ENCODE peak calls at places on chromosomes 11 and 22, in four cellular contexts. One of them, this sample, is unnamed.

GRCh38 chr22:19565921-19566598 is 41.9 kb upstream of the CLDN5 start:
- DNase-seq in HCT116: no peak
- DNase-seq in breast epithelium: no peak
- DNase-seq in suprapubic skin: peak
- DNase-seq in this sample: no peak

GRCh38 chr22:50248192-50249084 is 2.6 kb downstream of the HDAC10 start:
- DNase-seq in suprapubic skin: no peak
- DNase-seq in HCT116: no peak
- DNase-seq in breast epithelium: no peak
- DNase-seq in this sample: no peak

GRCh38 chr11:1665313-1665712 is 31.7 kb upstream of the KRTAP5-6 start:
- DNase-seq in suprapubic skin: no peak
- DNase-seq in breast epithelium: no peak
- DNase-seq in HCT116: no peak
- DNase-seq in this sample: no peak

GRCh38 chr11:114279778-114280532 is 16.2 kb upstream of the NNMT start:
- DNase-seq in HCT116: no peak
- DNase-seq in suprapubic skin: no peak
- DNase-seq in breast epithelium: no peak
- DNase-seq in this sample: no peak

GRCh38 chr11:105148241-105148640 is 8.7 kb upstream of the CARD18 start:
- DNase-seq in HCT116: no peak
- DNase-seq in breast epithelium: no peak
- DNase-seq in suprapubic skin: no peak
- DNase-seq in this sample: no peak

GRCh38 chr22:26529345-26529744 is 17.1 kb upstream of the TFIP11 start:
- DNase-seq in HCT116: no peak
- DNase-seq in breast epithelium: no peak
- DNase-seq in suprapubic skin: no peak
- DNase-seq in this sample: no peak

GRCh38 chr22:30858976-30859713 is 109.4 kb downstream of the MORC2 start:
- DNase-seq in suprapubic skin: peak
- DNase-seq in HCT116: no peak
- DNase-seq in breast epithelium: peak
- DNase-seq in this sample: no peak

GRCh38 chr11:73185680-73186293 is 32.3 kb upstream of the P2RY2 start:
- DNase-seq in suprapubic skin: no peak
- DNase-seq in HCT116: no peak
- DNase-seq in breast epithelium: peak
- DNase-seq in this sample: no peak

GRCh38 chr11:119673389-119674336 is 55.3 kb downstream of the NECTIN1 start:
- DNase-seq in HCT116: no peak
- DNase-seq in breast epithelium: no peak
- DNase-seq in suprapubic skin: no peak
- DNase-seq in this sample: peak

GRCh38 chr11:34128824-34129223 is 23.4 kb downstream of the NAT10 start:
- DNase-seq in breast epithelium: no peak
- DNase-seq in HCT116: no peak
- DNase-seq in suprapubic skin: no peak
- DNase-seq in this sample: no peak

DNA sequence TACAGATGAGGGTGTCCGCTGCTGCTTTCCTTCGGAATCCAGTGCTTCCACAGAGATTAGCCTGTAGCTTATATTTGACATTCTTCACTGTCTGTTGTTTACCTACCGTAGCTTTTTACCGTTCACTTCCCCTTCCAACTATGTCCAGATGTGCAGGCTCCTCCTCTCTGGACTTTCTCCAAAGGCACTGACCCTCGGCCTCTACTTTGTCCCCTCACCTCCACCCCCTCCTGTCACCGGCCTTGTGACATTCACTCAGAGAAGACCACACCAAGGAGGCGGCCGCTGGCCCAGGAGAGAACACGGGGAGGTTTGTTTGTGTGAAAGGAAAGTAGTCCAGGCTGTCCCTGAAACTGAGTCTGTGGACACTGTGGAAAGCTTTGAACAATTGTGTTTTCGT is 15.5 kb upstream of the ST14 start:
- DNase-seq in HCT116: no peak
- DNase-seq in suprapubic skin: no peak
- DNase-seq in breast epithelium: no peak
- DNase-seq in this sample: no peak
- TF ChIP-seq POLR2AphosphoS5 in HCT116: no peak
- TF ChIP-seq POLR2AphosphoS5 in suprapubic skin: no peak
- TF ChIP-seq POLR2AphosphoS5 in breast epithelium: no peak
- TF ChIP-seq POLR2AphosphoS5 in this sample: no peak

GRCh38 chr11:61973603-61974162 is 6.2 kb upstream of the FTH1 start:
- DNase-seq in HCT116: no peak
- DNase-seq in breast epithelium: peak
- DNase-seq in suprapubic skin: no peak
- DNase-seq in this sample: no peak
- TF ChIP-seq POLR2AphosphoS5 in HCT116: no peak
- TF ChIP-seq POLR2AphosphoS5 in breast epithelium: peak
- TF ChIP-seq POLR2AphosphoS5 in suprapubic skin: peak
- TF ChIP-seq POLR2AphosphoS5 in this sample: no peak

GRCh38 chr11:69013009-69013951 is at the start of gene MRGPRF:
- DNase-seq in breast epithelium: peak
- DNase-seq in HCT116: no peak
- DNase-seq in suprapubic skin: peak
- DNase-seq in this sample: no peak
- TF ChIP-seq POLR2AphosphoS5 in breast epithelium: peak
- TF ChIP-seq POLR2AphosphoS5 in HCT116: no peak
- TF ChIP-seq POLR2AphosphoS5 in suprapubic skin: no peak
- TF ChIP-seq POLR2AphosphoS5 in this sample: no peak

GRCh38 chr11:26613759-26614158 is 41.7 kb upstream of the MUC15 start:
- DNase-seq in breast epithelium: no peak
- DNase-seq in suprapubic skin: no peak
- DNase-seq in HCT116: no peak
- DNase-seq in this sample: no peak

GRCh38 chr11:26608507-26609146 is 36.6 kb upstream of the MUC15 start:
- DNase-seq in breast epithelium: no peak
- DNase-seq in HCT116: no peak
- DNase-seq in suprapubic skin: no peak
- DNase-seq in this sample: no peak

GRCh38 chr11:26607725-26608506 is 35.9 kb upstream of the MUC15 start:
- DNase-seq in suprapubic skin: no peak
- DNase-seq in breast epithelium: no peak
- DNase-seq in HCT116: no peak
- DNase-seq in this sample: no peak
- TF ChIP-seq POLR2AphosphoS5 in suprapubic skin: no peak
- TF ChIP-seq POLR2AphosphoS5 in breast epithelium: no peak
- TF ChIP-seq POLR2AphosphoS5 in HCT116: no peak
- TF ChIP-seq POLR2AphosphoS5 in this sample: no peak

GRCh38 chr11:5690216-5690615 is 626 bp downstream of the TRIM22 start:
- DNase-seq in suprapubic skin: no peak
- DNase-seq in breast epithelium: no peak
- DNase-seq in HCT116: no peak
- DNase-seq in this sample: no peak
- TF ChIP-seq POLR2AphosphoS5 in suprapubic skin: no peak
- TF ChIP-seq POLR2AphosphoS5 in breast epithelium: no peak
- TF ChIP-seq POLR2AphosphoS5 in HCT116: no peak
- TF ChIP-seq POLR2AphosphoS5 in this sample: no peak

This sample was measured in GM12891.